ENCODE peak calls at places on chromosomes 2 and 18, in four cellular contexts. X is WTC11, B is K562, G is HepG2. U is an unnamed sample.

GRCh38 chr2:178829299-178829698 is 22.1 kb upstream of the TTN start:
- DNase-seq in B (no peak), G (no peak), X (no peak), U (no peak)

GRCh38 chr2:10447300-10448207 is 573 bp downstream of the ODC1 start:
- DNase-seq in X (peak; percentile 32), G (peak; percentile 38), B (peak; percentile 80), U (peak; percentile 15)

GRCh38 chr18:32735781-32736180 is 37.0 kb downstream of the KLHL14 start:
- DNase-seq in G (peak; percentile 23), X (no peak), B (no peak), U (no peak)

GRCh38 chr2:118529931-118530330 is 317.5 kb downstream of the EN1 start:
- DNase-seq in G (no peak), X (no peak), B (no peak), U (no peak)

GRCh38 chr18:37598966-37599896 is 33.6 kb upstream of the CELF4 start:
- DNase-seq in B (no peak), X (no peak), G (no peak), U (no peak)

GRCh38 chr2:127108090-127108523 is 1.2 kb upstream of the BIN1 start:
- DNase-seq in X (peak; percentile 7), G (no peak), B (no peak), U (no peak)

GRCh38 chr2:206217743-206218520 is 56.5 kb upstream of the ZDBF2 start:
- DNase-seq in B (no peak), G (no peak), X (no peak), U (no peak)

GRCh38 chr18:44564922-44565321 is 115.8 kb upstream of the SETBP1 start:
- DNase-seq in B (no peak), G (no peak), X (no peak), U (no peak)

GRCh38 chr2:32745191-32745590 is 117.3 kb downstream of the TTC27 start:
- DNase-seq in B (no peak), G (no peak), X (no peak), U (no peak)

GRCh38 chr2:119484834-119485233 is 39.4 kb downstream of the SCTR start:
- DNase-seq in X (no peak), B (no peak), G (no peak), U (no peak)

GRCh38 chr2:209946539-209946938 is 55.9 kb upstream of the RPE start:
- DNase-seq in B (no peak), X (no peak), G (no peak), U (no peak)

GRCh38 chr2:23235292-23235691 is 149.7 kb upstream of the KLHL29 start:
- DNase-seq in B (no peak), G (no peak), X (no peak), U (no peak)

GRCh38 chr2:147374410-147374811 is 470.4 kb upstream of the ACVR2A start:
- DNase-seq in X (no peak), B (no peak), G (no peak), U (no peak)

GRCh38 chr2:74917702-74918619 is 40.5 kb upstream of the POLE4 start:
- DNase-seq in G (peak; percentile 91), B (no peak), X (no peak), U (no peak)

GRCh38 chr18:10374615-10375295 is 79.7 kb upstream of the APCDD1 start:
- DNase-seq in B (no peak), G (no peak), X (no peak), U (no peak)

GRCh38 chr2:174603280-174603679 is 5.7 kb upstream of the WIPF1 start:
- DNase-seq in G (peak; percentile 38), X (peak; percentile 28), B (no peak), U (no peak)

GRCh38 chr2:152353364-152353763 is 18.4 kb downstream of the FMNL2 start:
- DNase-seq in G (peak; percentile 71), B (no peak), X (no peak), U (no peak)

GRCh38 chr2:69059731-69060290 is 46.8 kb downstream of the ANTXR1 start:
- DNase-seq in G (no peak), B (no peak), X (no peak), U (no peak)

GRCh38 chr2:118641711-118642110 is 205.7 kb downstream of the EN1 start:
- DNase-seq in G (no peak), B (no peak), X (no peak), U (no peak)

DNA sequence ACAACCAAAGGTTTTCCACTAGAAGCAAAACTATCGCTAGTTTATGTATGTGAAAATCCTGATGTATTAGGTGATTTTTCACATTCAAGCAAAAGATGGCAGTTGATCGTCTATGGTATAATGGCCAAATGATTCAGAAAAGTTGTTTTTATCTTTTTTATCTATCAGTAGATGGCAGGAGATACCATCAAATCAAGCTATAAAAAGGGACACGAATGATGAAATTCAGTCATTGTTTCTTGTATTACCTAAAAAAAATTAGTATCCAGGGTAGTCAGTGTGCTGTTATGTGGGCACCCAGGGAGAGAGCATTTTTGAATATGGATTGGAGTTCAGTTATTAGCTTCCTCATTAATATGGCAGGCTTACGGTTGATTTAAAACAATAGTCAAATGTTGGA is 22.9 kb upstream of the CAVIN2 start:
- DNase-seq in X (no peak), G (no peak), B (no peak), U (no peak)
- TF ChIP-seq CBFB in X (no peak), G (no peak), B (no peak), U (no peak)

DNA sequence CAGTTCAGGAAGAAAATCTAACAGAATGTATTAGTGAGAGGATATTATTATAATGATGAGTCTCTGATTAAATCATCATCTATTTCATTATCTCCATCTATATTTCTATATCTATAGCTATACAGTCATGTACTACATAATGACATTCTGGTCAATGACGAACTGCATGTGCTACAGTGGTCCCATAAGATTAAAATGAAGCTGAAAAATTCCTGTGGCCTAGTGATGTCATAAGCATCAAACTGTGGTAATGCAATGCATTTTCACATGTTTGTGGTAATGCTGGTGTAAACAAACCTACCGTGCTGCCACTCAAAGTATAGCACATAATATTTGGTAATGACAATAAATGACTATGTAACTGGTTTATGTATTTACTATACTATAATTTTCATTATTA is 1127.9 kb upstream of the CHAC2 start:
- DNase-seq in X (no peak), G (no peak), B (no peak), U (no peak)
- TF ChIP-seq CBFB in X (no peak), G (no peak), B (no peak), U (no peak)

GRCh38 chr2:176595986-176596385 is 326.7 kb downstream of the MTX2 start:
- DNase-seq in X (no peak), B (no peak), G (no peak), U (no peak)

GRCh38 chr2:176597916-176598315 is 328.7 kb downstream of the MTX2 start:
- DNase-seq in X (no peak), B (no peak), G (no peak), U (no peak)

GRCh38 chr2:176599796-176600485 is 330.7 kb downstream of the MTX2 start:
- DNase-seq in X (no peak), B (no peak), G (no peak), U (no peak)
- TF ChIP-seq CBFB in X (no peak), B (no peak), G (no peak), U (no peak)

GRCh38 chr2:35082072-35082471 is 1273.5 kb upstream of the CRIM1 start:
- DNase-seq in B (no peak), G (no peak), X (peak; percentile 12), U (no peak)
- TF ChIP-seq CBFB in B (no peak), G (no peak), X (no peak), U (no peak)

GRCh38 chr2:102041351-102041750 is 49.6 kb downstream of the IL1R2 start:
- DNase-seq in G (peak; percentile 65), B (no peak), X (no peak), U (no peak)

GRCh38 chr2:102034683-102035606 is 43.2 kb downstream of the IL1R2 start:
- DNase-seq in X (no peak), B (no peak), G (no peak), U (no peak)

GRCh38 chr2:102040229-102040628 is 48.5 kb downstream of the IL1R2 start:
- DNase-seq in B (no peak), X (no peak), G (no peak), U (no peak)

GRCh38 chr2:102033750-102034682 is 42.3 kb downstream of the IL1R2 start:
- DNase-seq in G (peak; percentile 89), X (no peak), B (no peak), U (no peak)

GRCh38 chr2:102037681-102038080 is 45.9 kb downstream of the IL1R2 start:
- DNase-seq in G (no peak), X (no peak), B (no peak), U (no peak)
- TF ChIP-seq CBFB in G (no peak), X (no peak), B (no peak), U (no peak)

U was measured in GM12878.